ENCODE peak calls at places on chromosomes 16 and 17, in four cellular contexts. R, N, W and P are unnamed samples.

GRCh38 chr16:84826558-84826941 is 6.8 kb downstream of the CRISPLD2 start:
- DNase-seq in R (no peak), N (no peak), W (no peak), P (no peak)

GRCh38 chr17:46800573-46800972 is 17.9 kb downstream of the WNT3 start:
- DNase-seq in R (no peak), N (no peak), W (no peak), P (no peak)

GRCh38 chr17:82602986-82603385 is 45.3 kb downstream of the WDR45B start:
- DNase-seq in R (no peak), N (no peak), W (no peak), P (no peak)

GRCh38 chr17:37710344-37710886 is 34.4 kb downstream of the HNF1B start:
- DNase-seq in R (peak), N (peak), W (peak), P (peak)

GRCh38 chr17:77894126-77894956 is 64.2 kb upstream of the TNRC6C start:
- DNase-seq in R (no peak), N (no peak), W (no peak), P (no peak)

GRCh38 chr17:17041018-17041521 is 1.2 kb upstream of the MPRIP start:
- DNase-seq in R (peak), N (peak), W (no peak), P (no peak)

GRCh38 chr17:82881292-82881823 is 41.5 kb upstream of the ZNF750 start:
- DNase-seq in R (no peak), N (no peak), W (no peak), P (no peak)

GRCh38 chr16:87076950-87077749 is 240.0 kb downstream of the C16orf95 start:
- DNase-seq in R (peak), N (peak), W (peak), P (peak)

GRCh38 chr17:65553646-65554567 is 7.5 kb downstream of the AXIN2 start:
- DNase-seq in R (no peak), N (no peak), W (no peak), P (no peak)

GRCh38 chr16:48426244-48427135 is 41.3 kb upstream of the SIAH1 start:
- DNase-seq in R (no peak), N (no peak), W (no peak), P (no peak)

GRCh38 chr17:66507103-66507923 is 204.9 kb downstream of the PRKCA start:
- DNase-seq in R (peak), N (peak), W (no peak), P (no peak)

GRCh38 chr16:25729188-25729587 is 37.4 kb downstream of the HS3ST4 start:
- DNase-seq in R (no peak), N (no peak), W (no peak), P (no peak)

GRCh38 chr17:9002236-9002609 is 19.1 kb upstream of the NTN1 start:
- DNase-seq in R (no peak), N (no peak), W (peak), P (no peak)

GRCh38 chr16:19227643-19228042 is 57.9 kb upstream of the CLEC19A start:
- DNase-seq in R (no peak), N (no peak), W (no peak), P (no peak)

GRCh38 chr17:61597606-61598005 is 6.6 kb upstream of the NACA2 start:
- DNase-seq in R (no peak), N (no peak), W (no peak), P (no peak)

GRCh38 chr16:70163596-70163995 is 10.0 kb upstream of the CLEC18C start:
- DNase-seq in R (no peak), N (no peak), W (no peak), P (no peak)

GRCh38 chr16:30022887-30023286 is at the start of gene C16orf92:
- DNase-seq in R (no peak), N (no peak), W (no peak), P (no peak)

GRCh38 chr17:76598004-76598439 is 12.4 kb upstream of the ST6GALNAC2 start:
- DNase-seq in R (no peak), N (peak), W (no peak), P (no peak)

GRCh38 chr16:68563631-68564366 is 24.7 kb downstream of the ZFP90 start:
- DNase-seq in R (no peak), N (no peak), W (no peak), P (no peak)

GRCh38 chr17:47719411-47720152 is 13.5 kb upstream of the TBX21 start:
- DNase-seq in R (peak), N (no peak), W (no peak), P (no peak)

GRCh38 chr16:83967838-83968482 is at the start of gene NECAB2:
- DNase-seq in R (peak), N (no peak), W (peak), P (peak)

GRCh38 chr17:12642034-12642433 is 23.7 kb upstream of the MYOCD start:
- DNase-seq in R (no peak), N (no peak), W (no peak), P (no peak)

GRCh38 chr16:11205754-11206459 is 50.1 kb downstream of the SOCS1 start:
- DNase-seq in R (no peak), N (peak), W (no peak), P (no peak)

GRCh38 chr17:10033449-10033848 is 128.4 kb upstream of the RCVRN start:
- DNase-seq in R (no peak), N (no peak), W (no peak), P (no peak)

GRCh38 chr17:32015245-32016013 is 8.2 kb downstream of the LRRC37B start:
- DNase-seq in R (no peak), N (no peak), W (no peak), P (peak)

GRCh38 chr16:24883714-24884151 is 38.0 kb downstream of the SLC5A11 start:
- DNase-seq in R (peak), N (no peak), W (no peak), P (no peak)

GRCh38 chr16:57304169-57305061 is 19.9 kb upstream of the PLLP start:
- DNase-seq in R (no peak), N (peak), W (no peak), P (no peak)

GRCh38 chr16:86961133-86961720 is 356.0 kb downstream of the C16orf95 start:
- DNase-seq in R (no peak), N (no peak), W (no peak), P (no peak)

GRCh38 chr16:82317411-82318168 is 147.6 kb upstream of the MPHOSPH6 start:
- DNase-seq in R (no peak), N (no peak), W (no peak), P (no peak)

DNA sequence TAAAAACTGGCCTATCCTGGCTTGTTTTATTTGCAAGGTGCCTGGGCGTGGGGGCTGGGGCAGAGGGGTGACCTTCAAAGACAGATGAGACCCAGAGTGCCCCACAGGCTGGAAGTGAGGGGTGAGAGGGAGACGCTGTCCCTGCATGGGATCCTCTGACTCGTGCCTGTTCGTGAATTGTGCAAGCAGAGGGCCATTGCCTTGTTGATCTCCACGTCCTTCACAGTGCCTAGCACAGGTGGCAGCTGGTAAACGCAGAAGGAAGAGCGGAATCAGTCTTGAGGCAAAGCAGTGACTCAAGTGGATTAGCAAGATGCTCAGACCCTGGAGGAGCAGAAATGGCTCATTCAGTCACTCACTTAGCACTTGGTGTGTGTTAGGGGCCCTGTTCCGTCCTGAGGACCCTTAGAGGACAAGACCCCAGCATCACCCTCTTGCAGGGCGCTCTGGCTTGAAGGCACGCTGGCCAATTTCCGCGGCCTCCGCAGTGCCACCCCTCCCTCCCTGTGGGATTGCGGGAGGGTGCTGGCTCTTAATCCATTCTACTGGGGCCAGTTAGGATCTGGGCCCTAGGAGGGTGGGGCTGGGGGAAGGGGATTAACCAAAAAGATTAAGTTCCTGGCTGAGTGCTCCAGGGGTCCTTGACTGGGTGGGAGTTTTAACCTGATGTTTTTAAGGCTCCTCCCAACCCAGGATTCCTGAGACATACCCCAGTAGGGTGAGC is 151.2 kb downstream of the CCDC182 start:
- DNase-seq in R (no peak), N (no peak), W (no peak), P (no peak)
- TF ChIP-seq ELF4 in R (no peak), N (no peak), W (no peak), P (no peak)

GRCh38 chr17:39380144-39380543 is 21.3 kb downstream of the FBXL20 start:
- DNase-seq in R (no peak), N (no peak), W (no peak), P (no peak)

GRCh38 chr17:39376434-39376833 is 25.0 kb downstream of the FBXL20 start:
- DNase-seq in R (no peak), N (no peak), W (no peak), P (no peak)
- TF ChIP-seq ELF4 in R (no peak), N (no peak), W (no peak), P (no peak)

DNA sequence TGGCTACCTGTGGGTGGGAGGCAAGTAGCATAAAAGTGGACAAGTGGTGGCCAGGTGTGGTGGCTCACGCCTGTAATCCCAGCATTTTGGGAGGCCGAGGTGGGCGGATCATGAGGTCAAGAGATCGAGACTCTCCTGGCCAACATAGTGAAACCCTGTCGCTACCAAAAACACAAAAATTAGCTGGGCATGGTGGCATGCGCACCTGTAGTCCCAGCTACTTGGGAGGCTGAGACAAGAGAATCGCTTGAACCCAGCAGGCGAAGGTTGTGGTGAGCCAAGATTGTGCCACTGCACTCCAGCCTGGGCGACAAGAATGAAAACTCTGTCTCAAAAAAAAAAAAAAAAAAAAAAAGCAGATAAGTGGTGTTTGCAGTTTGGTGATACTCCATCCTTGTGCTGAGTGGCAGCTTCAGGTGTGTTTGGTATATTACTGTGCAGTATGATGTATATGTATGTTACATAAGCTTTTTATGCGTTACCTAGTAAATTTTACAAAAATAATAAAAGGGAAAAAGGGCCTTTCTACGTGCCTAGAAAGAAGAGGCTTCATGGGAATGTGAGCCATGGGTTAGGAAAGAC is 856 bp downstream of the ICAM2 start:
- DNase-seq in R (no peak), N (no peak), W (no peak), P (no peak)
- TF ChIP-seq ELF4 in R (no peak), N (no peak), W (no peak), P (no peak)

GRCh38 chr16:31568577-31569359 is 41.1 kb downstream of the AHSP start:
- DNase-seq in R (no peak), N (no peak), W (peak), P (no peak)
- TF ChIP-seq ELF4 in R (no peak), N (no peak), W (no peak), P (no peak)

GRCh38 chr17:74297941-74298340 is 23.9 kb downstream of the DNAI2 start:
- DNase-seq in R (no peak), N (no peak), W (no peak), P (no peak)

GRCh38 chr17:74298690-74299617 is 24.9 kb downstream of the DNAI2 start:
- DNase-seq in R (no peak), N (no peak), W (no peak), P (no peak)

GRCh38 chr17:74299618-74300009 is 25.6 kb downstream of the DNAI2 start:
- DNase-seq in R (no peak), N (no peak), W (no peak), P (no peak)

GRCh38 chr17:74295625-74296547 is 21.9 kb downstream of the DNAI2 start:
- DNase-seq in R (peak), N (no peak), W (no peak), P (no peak)

GRCh38 chr17:74296548-74296936 is 22.5 kb downstream of the DNAI2 start:
- DNase-seq in R (peak), N (peak), W (peak), P (peak)
- TF ChIP-seq ELF4 in R (no peak), N (no peak), W (no peak), P (no peak)

DNA sequence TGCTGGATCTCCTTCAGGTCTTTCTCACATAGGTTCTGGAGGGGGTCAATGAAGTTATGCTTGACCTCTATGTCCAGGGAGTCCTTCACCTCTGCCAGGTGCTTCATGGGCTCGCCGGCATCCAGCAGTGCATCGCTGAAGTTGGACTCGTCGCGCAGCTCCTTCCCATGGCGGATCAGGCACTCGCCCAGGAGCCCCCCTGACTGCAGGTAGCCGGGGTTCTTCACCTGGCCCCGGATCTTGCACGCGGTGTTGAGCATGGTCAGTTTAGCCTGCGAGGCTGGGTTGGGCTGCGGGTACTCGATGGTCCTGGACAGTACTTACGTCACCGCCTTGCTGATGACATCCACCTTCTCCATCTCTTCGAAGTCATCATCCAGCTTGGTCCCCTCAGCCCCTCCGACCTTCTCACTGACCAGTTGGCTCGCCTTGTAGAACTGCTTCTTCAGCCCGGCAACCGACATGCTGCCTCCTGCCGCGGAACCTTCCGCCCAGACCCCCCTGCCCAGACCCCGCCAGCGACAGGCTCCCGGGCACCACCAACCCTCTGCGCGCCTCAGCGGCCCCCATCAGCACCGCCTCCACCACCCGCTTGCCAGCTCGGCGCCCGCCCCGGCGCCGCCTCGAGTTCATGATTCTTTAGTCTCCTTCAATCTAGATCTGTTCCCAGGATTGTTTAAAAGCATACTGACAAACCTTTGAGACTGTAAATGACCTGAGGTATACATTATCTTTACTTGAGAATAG is 99.8 kb downstream of the KPNA2 start:
- DNase-seq in R (no peak), N (no peak), W (no peak), P (no peak)
- TF ChIP-seq ELF4 in R (no peak), N (no peak), W (no peak), P (no peak)